ENCODE peak calls at places on chromosomes 1 and 21, in six cellular contexts. N is Peyer's patch; Z is ACHN; F is heart left ventricle; P is stimulated activated CD4-positive, alpha-beta T cell treated with anti-CD3 and anti-CD28 coated beads, Interleukin-2, amount 100 ng/mL, for 48 hours; G is stimulated activated CD8-positive, alpha-beta memory T cell treated with anti-CD3 and anti-CD28 coated beads, Interleukin-15, amount 100 ng/mL, for 24 hours. I is an unnamed sample.

GRCh38 chr1:98677288-98677687 is 15.8 kb downstream of the SNX7 start:
- DNase-seq in N (no peak), Z (no peak), F (no peak), P (no peak), G (no peak), I (no peak)

GRCh38 chr1:31791131-31791858 is 24.5 kb downstream of the SPOCD1 start:
- DNase-seq in N (no peak), Z (no peak), F (no peak), P (no peak), G (no peak), I (no peak)

GRCh38 chr1:15326691-15327530 is 79.9 kb downstream of the FHAD1 start:
- DNase-seq in N (no peak), Z (no peak), F (no peak), P (no peak), G (no peak), I (no peak)

GRCh38 chr1:97423397-97423796 is 497.4 kb downstream of the DPYD start:
- DNase-seq in N (no peak), Z (no peak), F (no peak), P (no peak), G (no peak), I (no peak)

GRCh38 chr1:21437341-21437640 is 2.6 kb upstream of the NBPF3 start:
- DNase-seq in N (no peak), Z (no peak), F (no peak), P (no peak), G (no peak), I (no peak)

GRCh38 chr1:18328803-18329202 is 151.9 kb upstream of the KLHDC7A start:
- DNase-seq in N (no peak), Z (no peak), F (no peak), P (no peak), G (no peak), I (no peak)

GRCh38 chr1:200343874-200344273 is 66.0 kb downstream of the ZNF281 start:
- DNase-seq in N (no peak), Z (no peak), F (no peak), P (no peak), G (no peak), I (no peak)

GRCh38 chr1:155085504-155086181 is 7.0 kb downstream of the EFNA3 start:
- DNase-seq in N (peak; percentile 91), Z (peak; percentile 63), F (peak; percentile 68), P (peak; percentile 65), G (no peak), I (peak; percentile 76)

GRCh38 chr1:165152727-165153126 is 203.8 kb downstream of the LMX1A start:
- DNase-seq in N (no peak), Z (peak; percentile 11), F (no peak), P (no peak), G (no peak), I (no peak)

GRCh38 chr1:50971748-50972305 is 1.8 kb downstream of the CDKN2C start:
- DNase-seq in N (no peak), Z (no peak), F (no peak), P (no peak), G (no peak), I (no peak)

GRCh38 chr21:20997633-20998455 is at the start of gene NCAM2:
- DNase-seq in N (peak; percentile 61), Z (peak; percentile 76), F (peak; percentile 72), P (peak; percentile 61), G (peak; percentile 25), I (peak; percentile 80)

I was measured in left cardiac atrium.